ENCODE peak calls at places on chromosomes 5 and 9, in eight cellular contexts. W is IMR-90, U is transverse colon, P is NB4, V is prostate gland, G is ovary, B is lower leg skin, R is stomach. Y is an unnamed sample.

GRCh38 chr9:134536101-134536900 is 105.3 kb upstream of the COL5A1 start:
- DNase-seq in P (no peak), V (no peak), W (peak), R (no peak), U (no peak), B (no peak), G (no peak), Y (no peak)

GRCh38 chr5:136769900-136770684 is 404.7 kb upstream of the TRPC7 start:
- DNase-seq in U (peak), W (peak), V (peak), P (peak), R (peak), B (peak), G (no peak), Y (peak)

GRCh38 chr5:154740957-154741356 is 14.2 kb upstream of the LARP1 start:
- DNase-seq in U (no peak), P (no peak), G (no peak), W (peak), V (no peak), B (peak), R (no peak), Y (no peak)

GRCh38 chr5:180790020-180790419 is 12.6 kb downstream of the MGAT1 start:
- DNase-seq in U (no peak), W (no peak), G (no peak), R (no peak), B (no peak), V (no peak), P (peak), Y (no peak)

GRCh38 chr5:355379-355935 is 33.9 kb downstream of the AHRR start:
- DNase-seq in G (no peak), W (no peak), R (no peak), B (no peak), P (no peak), U (no peak), V (no peak), Y (no peak)

GRCh38 chr9:89597711-89598707 is 6.8 kb upstream of the GADD45G start:
- DNase-seq in R (peak), B (peak), U (peak), V (peak), P (peak), W (peak), G (peak), Y (peak)

GRCh38 chr9:81344366-81344765 is 345.0 kb downstream of the TLE1 start:
- DNase-seq in V (no peak), W (no peak), B (no peak), P (no peak), R (no peak), G (no peak), U (no peak), Y (no peak)

GRCh38 chr9:99472240-99472915 is 250.3 kb downstream of the SEC61B start:
- DNase-seq in V (no peak), U (no peak), W (no peak), P (no peak), G (no peak), B (no peak), R (no peak), Y (no peak)

GRCh38 chr5:129097498-129098296 is 3.1 kb downstream of the ISOC1 start:
- DNase-seq in W (no peak), U (no peak), B (peak), V (peak), R (no peak), G (no peak), P (peak), Y (no peak)

GRCh38 chr5:149838881-149839739 is 105.5 kb downstream of the PDE6A start:
- DNase-seq in B (no peak), R (peak), V (no peak), W (peak), P (no peak), G (no peak), U (no peak), Y (no peak)

GRCh38 chr5:90528704-90529233 is 615 bp downstream of the LYSMD3 start:
- DNase-seq in W (peak), P (peak), R (no peak), G (no peak), B (no peak), V (peak), U (no peak), Y (no peak)

GRCh38 chr9:93830606-93831005 is 124.5 kb downstream of the BARX1 start:
- DNase-seq in W (no peak), G (no peak), V (no peak), U (no peak), R (no peak), P (no peak), B (peak), Y (no peak)

GRCh38 chr9:38315085-38315595 is 77.4 kb upstream of the ALDH1B1 start:
- DNase-seq in R (no peak), V (no peak), W (no peak), G (no peak), U (no peak), P (no peak), B (no peak), Y (no peak)

GRCh38 chr5:956941-957729 is 51.5 kb upstream of the NKD2 start:
- DNase-seq in P (peak), B (no peak), V (no peak), U (no peak), W (peak), G (no peak), R (no peak), Y (no peak)

GRCh38 chr9:113911850-113912249 is 35.7 kb downstream of the ZNF618 start:
- DNase-seq in R (peak), P (no peak), B (no peak), G (no peak), U (no peak), V (peak), W (no peak), Y (peak)

GRCh38 chr9:126038790-126039189 is 287.8 kb upstream of the MVB12B start:
- DNase-seq in R (no peak), U (no peak), P (no peak), V (no peak), W (no peak), B (no peak), G (no peak), Y (no peak)

DNA sequence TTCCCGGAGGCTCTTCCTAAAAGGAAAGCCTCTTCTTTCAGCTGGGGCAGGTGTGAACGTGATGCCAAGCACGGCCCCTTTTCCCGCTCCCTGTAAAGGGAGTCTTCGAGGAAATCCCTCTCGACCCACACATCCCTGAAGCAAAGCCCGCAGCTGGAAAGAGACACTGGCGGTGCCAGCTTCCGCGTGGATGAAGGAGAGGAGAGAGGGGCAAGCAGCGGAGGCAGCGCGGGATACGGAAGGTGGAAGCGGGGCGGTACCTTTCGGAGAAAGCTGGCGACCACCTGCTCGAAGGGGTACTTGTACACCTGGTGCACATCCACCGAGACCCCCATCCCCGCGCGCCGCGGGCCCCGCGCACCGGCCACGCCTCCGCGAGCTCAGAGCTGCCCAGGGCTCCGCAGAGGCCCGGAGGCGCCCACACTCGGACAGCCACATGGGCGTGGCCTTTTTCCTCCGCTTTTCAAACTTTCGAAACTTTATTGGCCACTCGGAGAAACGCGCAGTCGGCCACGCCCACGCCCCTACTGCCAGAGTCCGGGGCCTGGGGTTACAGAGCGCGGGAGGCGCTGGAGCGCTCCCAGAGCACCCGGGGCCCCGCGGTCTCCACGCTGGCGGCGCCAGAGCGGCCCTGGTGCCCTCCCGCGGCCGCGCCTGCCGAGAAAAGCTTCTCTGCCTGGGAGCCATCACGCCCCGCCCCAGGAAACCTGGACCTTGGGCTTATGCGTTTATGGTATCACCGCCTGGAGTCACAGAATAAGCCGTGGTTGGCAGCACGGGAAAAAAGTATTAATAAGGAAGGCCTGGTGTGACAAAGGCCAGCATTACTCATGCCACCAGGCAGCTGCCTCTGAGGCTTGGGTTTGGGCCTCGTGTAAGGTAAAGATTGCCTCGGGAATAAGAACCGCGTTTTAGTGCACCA is at the start of gene PRELID2:
- DNase-seq in P (peak), B (peak), U (peak), W (peak), R (peak), V (peak), G (peak), Y (peak)
- TF ChIP-seq POLR2A in P (no peak), B (no peak), U (peak), W (peak), R (peak), V (peak), G (no peak), Y (no peak)

GRCh38 chr9:133122935-133123611 is 2.0 kb upstream of the RALGDS start:
- DNase-seq in W (peak), G (peak), V (no peak), P (peak), R (no peak), B (no peak), U (peak), Y (no peak)

GRCh38 chr9:133125706-133126696 is 5.0 kb upstream of the RALGDS start:
- DNase-seq in W (peak), B (no peak), R (no peak), V (peak), G (peak), U (peak), P (peak), Y (no peak)

GRCh38 chr9:133122167-133122550 is 1.1 kb upstream of the RALGDS start:
- DNase-seq in W (no peak), U (no peak), B (no peak), R (no peak), G (no peak), V (no peak), P (no peak), Y (no peak)

GRCh38 chr9:133122605-133122934 is 1.5 kb upstream of the RALGDS start:
- DNase-seq in G (no peak), W (no peak), B (no peak), R (no peak), V (no peak), P (no peak), U (no peak), Y (no peak)

DNA sequence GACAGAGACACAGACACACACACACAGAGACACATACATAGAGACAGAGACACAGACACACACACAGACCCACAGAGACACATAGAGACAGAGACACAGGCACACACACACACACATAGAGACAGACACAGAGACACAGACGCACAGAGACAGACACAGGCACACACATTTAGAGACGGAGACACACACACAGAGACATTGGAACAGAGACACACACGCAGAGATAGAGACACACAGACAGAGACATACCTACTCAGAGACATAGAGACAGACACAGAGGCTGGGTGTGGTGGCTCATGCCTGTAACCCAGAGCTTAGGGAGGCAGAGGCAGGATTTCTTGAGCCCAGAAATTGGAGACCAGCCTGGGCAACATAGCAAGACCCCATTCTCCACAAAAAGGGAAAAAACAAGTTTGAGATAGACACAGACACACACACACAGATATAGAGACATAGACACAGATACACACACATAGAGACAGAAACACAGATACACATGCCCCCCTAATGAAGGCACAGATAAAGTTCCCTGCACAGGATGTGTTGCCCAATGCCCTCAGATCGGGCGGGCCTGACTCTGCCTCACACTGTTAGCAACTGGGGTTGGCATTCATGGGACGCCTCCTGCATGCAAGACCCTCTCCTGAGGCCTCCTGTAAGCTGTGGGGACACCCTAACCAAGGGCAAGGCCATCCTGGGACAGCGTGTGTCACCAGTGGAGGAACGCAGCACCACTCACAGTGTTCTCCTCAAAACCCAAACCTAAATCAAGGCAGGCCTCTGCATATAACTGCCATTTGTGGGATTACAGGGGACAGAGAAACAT is 3.3 kb upstream of the RALGDS start:
- DNase-seq in W (no peak), G (no peak), U (no peak), V (no peak), R (no peak), B (no peak), P (no peak), Y (no peak)
- TF ChIP-seq POLR2A in W (no peak), G (no peak), U (no peak), V (no peak), R (no peak), B (no peak), P (no peak), Y (no peak)

DNA sequence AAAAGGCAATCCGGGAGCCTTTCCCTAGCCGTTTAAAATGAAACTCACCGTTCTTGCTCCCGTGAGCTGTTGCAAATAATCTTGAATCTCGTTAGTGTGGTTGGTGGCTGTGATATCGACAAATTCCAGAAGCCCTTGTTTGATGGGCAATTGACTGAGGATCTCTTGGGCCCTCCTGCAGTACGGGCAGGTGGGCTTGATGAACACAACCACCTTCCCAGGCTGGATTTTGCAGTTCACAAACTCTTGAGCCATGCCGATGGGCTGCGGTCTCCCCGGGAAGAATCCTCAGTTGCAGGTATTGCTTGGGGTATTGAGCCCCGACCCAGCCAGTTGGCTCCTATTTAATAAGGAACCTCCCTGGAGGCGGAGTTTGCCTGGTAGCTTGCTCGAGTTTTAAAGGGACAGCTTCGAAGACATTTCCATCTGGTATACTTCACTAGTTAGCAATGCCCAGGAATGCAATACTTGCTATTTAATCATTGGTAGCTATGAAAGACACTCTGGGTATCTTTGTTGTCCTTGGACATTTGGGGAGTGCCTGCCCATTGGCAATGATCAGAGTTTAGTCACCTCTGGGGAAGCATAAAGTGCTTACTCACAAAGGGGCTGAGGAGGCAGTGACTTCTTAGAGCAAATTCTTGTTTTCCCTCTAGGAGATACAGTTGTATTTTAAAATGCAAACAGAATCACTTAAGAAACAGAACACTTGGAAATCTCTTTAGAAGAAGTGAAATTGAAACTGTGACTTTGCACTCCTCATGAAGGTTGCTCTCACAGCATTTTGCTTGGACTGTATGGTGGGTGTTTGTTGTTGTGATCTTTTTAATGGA is at the start of gene GLRX:
- DNase-seq in P (peak), B (peak), U (peak), R (peak), G (peak), W (peak), V (peak), Y (peak)
- TF ChIP-seq POLR2A in P (no peak), B (no peak), U (peak), R (peak), G (no peak), W (peak), V (peak), Y (no peak)

GRCh38 chr5:68730220-68731010 is 363.4 kb upstream of the SLC30A5 start:
- DNase-seq in U (no peak), G (peak), B (peak), V (peak), P (no peak), R (no peak), W (peak), Y (no peak)
- TF ChIP-seq POLR2A in U (no peak), G (no peak), B (no peak), V (no peak), P (no peak), R (no peak), W (no peak), Y (no peak)

DNA sequence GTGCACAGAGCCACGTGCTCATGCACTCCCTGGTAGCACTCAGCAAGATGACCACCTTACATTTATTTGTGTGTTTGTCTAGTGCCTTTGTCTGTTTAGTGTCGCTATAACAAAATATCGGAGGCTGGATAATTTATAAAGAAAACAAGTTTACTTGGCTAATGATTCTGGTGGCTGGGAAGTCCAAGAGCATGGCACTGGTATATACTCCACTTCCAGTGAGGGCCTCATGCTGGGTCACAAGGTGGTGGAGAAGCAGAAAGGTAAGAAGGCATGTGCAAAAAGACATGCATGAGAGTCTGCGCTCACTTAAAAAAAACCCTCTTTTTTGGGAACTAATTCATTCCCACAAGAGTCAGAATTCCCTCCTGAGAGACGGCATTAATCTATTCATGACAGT is 52.5 kb upstream of the BOD1 start:
- DNase-seq in B (no peak), G (no peak), U (no peak), W (no peak), V (no peak), R (no peak), P (no peak), Y (no peak)
- TF ChIP-seq POLR2A in B (no peak), G (no peak), U (no peak), W (no peak), V (no peak), R (no peak), P (no peak), Y (no peak)

GRCh38 chr9:25557645-25558300 is 120.5 kb downstream of the TUSC1 start:
- DNase-seq in U (no peak), R (no peak), V (no peak), G (no peak), B (no peak), W (no peak), P (no peak), Y (no peak)

GRCh38 chr9:25556535-25556934 is 121.7 kb downstream of the TUSC1 start:
- DNase-seq in P (no peak), R (no peak), G (no peak), V (no peak), W (no peak), U (no peak), B (no peak), Y (no peak)

GRCh38 chr9:25562101-25562500 is 116.1 kb downstream of the TUSC1 start:
- DNase-seq in G (no peak), V (no peak), W (no peak), B (no peak), P (no peak), R (no peak), U (no peak), Y (no peak)
- TF ChIP-seq POLR2A in G (no peak), V (no peak), W (no peak), B (no peak), P (no peak), R (no peak), U (no peak), Y (no peak)

DNA sequence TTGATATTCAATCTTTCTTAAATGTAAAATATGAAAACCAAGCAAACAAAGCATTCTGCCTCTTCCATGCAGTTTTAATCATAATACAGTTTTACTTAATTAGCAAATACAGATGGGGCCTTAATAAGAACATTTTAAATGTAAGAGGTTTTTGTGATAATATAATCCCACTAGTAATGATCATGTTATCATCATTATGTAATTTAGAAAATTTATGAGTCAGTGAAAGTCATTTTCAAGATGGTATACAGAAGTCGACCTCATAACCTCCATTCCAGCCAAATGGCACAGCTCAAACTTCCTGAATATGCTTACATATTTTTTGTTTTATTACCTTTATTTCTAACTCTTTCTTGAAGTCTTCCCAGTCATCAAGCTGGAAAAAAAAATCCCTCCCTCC is 102.2 kb upstream of the GNA14 start:
- DNase-seq in U (no peak), V (no peak), R (no peak), B (no peak), G (no peak), W (peak), P (no peak), Y (no peak)
- TF ChIP-seq POLR2A in U (no peak), V (no peak), R (no peak), B (no peak), G (no peak), W (no peak), P (no peak), Y (no peak)

GRCh38 chr9:133355881-133356357 is 368 bp downstream of the SURF1 start:
- DNase-seq in P (peak), U (no peak), G (no peak), R (no peak), B (no peak), V (no peak), W (no peak), Y (no peak)

GRCh38 chr9:133353548-133353947 is 2.7 kb downstream of the SURF1 start:
- DNase-seq in V (no peak), G (no peak), P (peak), R (no peak), U (no peak), B (no peak), W (no peak), Y (no peak)

GRCh38 chr9:133354766-133355165 is 1.5 kb downstream of the SURF1 start:
- DNase-seq in R (no peak), P (peak), V (no peak), W (no peak), B (no peak), G (no peak), U (no peak), Y (no peak)

GRCh38 chr9:133357656-133358055 is 1.3 kb downstream of the SURF2 start:
- DNase-seq in P (no peak), V (no peak), R (no peak), W (no peak), U (no peak), G (no peak), B (no peak), Y (no peak)

GRCh38 chr9:133356391-133357091 is at the start of the genes SURF1 and SURF2:
- DNase-seq in W (peak), V (peak), B (peak), R (peak), U (peak), G (peak), P (peak), Y (peak)
- TF ChIP-seq POLR2A in W (peak), V (peak), B (peak), R (no peak), U (peak), G (peak), P (peak), Y (peak)

GRCh38 chr5:125775896-125776295 is 647.3 kb upstream of the GRAMD2B start:
- DNase-seq in B (no peak), U (no peak), G (no peak), P (no peak), V (no peak), W (no peak), R (no peak), Y (no peak)
- TF ChIP-seq POLR2A in B (no peak), U (no peak), G (no peak), P (no peak), V (no peak), W (no peak), R (no peak), Y (no peak)

Y was measured in H1.